ENCODE peak calls at places on chromosomes 13 and 19, in nine cellular contexts. D, N, P, E, M, K, T, O and J are unnamed samples.

GRCh38 chr19:8392017-8392591 is 1.9 kb downstream of the RAB11B start:
- DNase-seq in T (no peak), K (no peak), N (no peak), P (no peak), M (peak; percentile 43), D (peak; percentile 51), O (no peak), E (peak; percentile 43), J (no peak)

GRCh38 chr19:307111-307531 is 15.9 kb upstream of the PLPP2 start:
- DNase-seq in T (no peak), O (no peak), M (no peak), P (no peak), E (no peak), D (no peak), K (no peak), N (no peak), J (no peak)

GRCh38 chr13:48819889-48820288 is 155.8 kb upstream of the FNDC3A start:
- DNase-seq in T (no peak), N (no peak), D (no peak), M (no peak), P (no peak), E (no peak), O (no peak), K (no peak), J (no peak)

GRCh38 chr13:110485604-110486003 is 75.9 kb downstream of the RAB20 start:
- DNase-seq in P (no peak), M (no peak), N (no peak), K (no peak), E (no peak), D (no peak), O (no peak), T (no peak), J (peak; percentile 57)

GRCh38 chr19:31223805-31224534 is 125.3 kb downstream of the TSHZ3 start:
- DNase-seq in O (peak; percentile 98), P (no peak), D (no peak), K (no peak), T (peak; percentile 89), E (peak; percentile 95), M (no peak), N (no peak), J (peak; percentile 92)

GRCh38 chr13:74258951-74259350 is 124.7 kb upstream of the KLF12 start:
- DNase-seq in E (no peak), K (no peak), P (no peak), N (no peak), T (no peak), D (no peak), O (no peak), M (no peak), J (no peak)

GRCh38 chr19:11451942-11452813 is 16.7 kb downstream of the PRKCSH start:
- DNase-seq in M (no peak), N (no peak), T (no peak), K (no peak), P (no peak), E (no peak), O (no peak), D (no peak), J (no peak)

GRCh38 chr13:91946498-91947070 is 548.2 kb downstream of the GPC5 start:
- DNase-seq in O (peak; percentile 12), E (peak; percentile 54), T (peak; percentile 33), P (no peak), K (no peak), D (no peak), M (peak; percentile 16), N (no peak), J (peak; percentile 2)

GRCh38 chr13:38662362-38662761 is 24.5 kb upstream of the FREM2 start:
- DNase-seq in K (no peak), D (no peak), M (no peak), E (peak; percentile 84), N (no peak), O (peak; percentile 16), P (no peak), T (peak; percentile 89), J (peak; percentile 81)

GRCh38 chr13:64071352-64071751 is 2655.7 kb upstream of the PCDH20 start:
- DNase-seq in T (no peak), E (no peak), N (no peak), M (no peak), O (no peak), D (no peak), K (no peak), P (no peak), J (no peak)

GRCh38 chr13:110244096-110244830 is 62.7 kb downstream of the COL4A1 start:
- DNase-seq in K (no peak), N (no peak), P (no peak), E (peak; percentile 55), M (no peak), D (no peak), T (no peak), O (peak; percentile 42), J (no peak)

GRCh38 chr19:50287331-50287730 is 41.8 kb downstream of the KCNC3 start:
- DNase-seq in M (no peak), T (no peak), K (no peak), D (no peak), E (no peak), O (no peak), N (no peak), P (no peak), J (no peak)

GRCh38 chr13:29569253-29570057 is 26.0 kb downstream of the SLC7A1 start:
- DNase-seq in M (no peak), O (no peak), D (no peak), E (no peak), T (peak; percentile 14), P (peak; percentile 43), N (peak; percentile 54), K (no peak), J (no peak)

GRCh38 chr13:110341445-110342247 is 34.6 kb downstream of the COL4A2 start:
- DNase-seq in P (no peak), N (no peak), T (peak; percentile 93), O (peak; percentile 92), K (no peak), D (no peak), E (peak; percentile 78), M (peak; percentile 26), J (peak; percentile 60)

GRCh38 chr13:108020027-108020426 is 195.3 kb downstream of the LIG4 start:
- DNase-seq in D (no peak), K (no peak), N (no peak), P (no peak), E (no peak), T (no peak), O (no peak), M (no peak), J (no peak)

GRCh38 chr13:48403151-48403631 is 9.7 kb downstream of the LPAR6 start:
- DNase-seq in K (no peak), M (no peak), O (peak; percentile 18), T (peak; percentile 61), E (peak; percentile 63), D (no peak), P (no peak), N (no peak), J (no peak)

GRCh38 chr19:15936173-15936572 is 1.8 kb upstream of the CYP4F11 start:
- DNase-seq in K (no peak), O (no peak), D (no peak), P (no peak), E (no peak), N (no peak), T (no peak), M (no peak), J (no peak)

GRCh38 chr19:54738715-54739114 is 402 bp downstream of the KIR2DL3 start:
- DNase-seq in E (no peak), P (no peak), N (no peak), M (no peak), O (no peak), T (no peak), D (no peak), K (no peak), J (no peak)
- TF ChIP-seq CTCF in E (no peak), P (no peak), N (no peak), M (no peak), O (no peak), T (no peak), D (no peak), K (no peak), J (no peak)

GRCh38 chr13:98364648-98365047 is 187.6 kb upstream of the RNF113B start:
- DNase-seq in M (no peak), P (no peak), K (no peak), E (no peak), T (no peak), D (no peak), O (no peak), N (no peak), J (no peak)
- TF ChIP-seq CTCF in M (no peak), P (no peak), K (no peak), E (no peak), T (no peak), D (no peak), O (no peak), N (no peak), J (no peak)

GRCh38 chr19:46621191-46622117 is 3.4 kb downstream of the PTGIR start:
- DNase-seq in N (no peak), O (peak; percentile 11), K (no peak), M (no peak), T (no peak), E (no peak), D (no peak), P (no peak), J (no peak)
- TF ChIP-seq CTCF in N (no peak), O (no peak), K (no peak), M (no peak), T (peak; percentile 5), E (no peak), D (no peak), P (no peak), J (no peak)

GRCh38 chr13:52703482-52703881 is 36.1 kb downstream of the CNMD start:
- DNase-seq in M (no peak), O (no peak), E (no peak), N (no peak), D (no peak), K (no peak), P (no peak), T (no peak), J (no peak)
- TF ChIP-seq CTCF in M (no peak), O (no peak), E (no peak), N (no peak), D (no peak), K (no peak), P (no peak), T (no peak), J (no peak)